ENCODE peak calls at places on chromosomes 5 and 9, in four cellular contexts. E, L, K and S are unnamed samples.

GRCh38 chr5:35963381-35963843 is 25.0 kb upstream of the CAPSL start:
- DNase-seq in E (peak; percentile 58), L (no peak), K (peak; percentile 75), S (peak; percentile 11)

GRCh38 chr5:157718529-157718928 is 12.7 kb upstream of the THG1L start:
- DNase-seq in E (peak; percentile 32), L (peak; percentile 23), K (no peak), S (peak; percentile 56)

GRCh38 chr9:1366300-1366699 is 316.1 kb downstream of the DMRT2 start:
- DNase-seq in E (no peak), L (no peak), K (no peak), S (no peak)

GRCh38 chr5:139725073-139725830 is 70.4 kb upstream of the PSD2 start:
- DNase-seq in E (peak; percentile 41), L (peak; percentile 77), K (no peak), S (peak; percentile 73)

GRCh38 chr5:128436825-128437224 is 101.2 kb downstream of the FBN2 start:
- DNase-seq in E (no peak), L (peak; percentile 9), K (no peak), S (peak; percentile 26)

GRCh38 chr5:83509535-83509934 is 38.0 kb downstream of the VCAN start:
- DNase-seq in E (no peak), L (no peak), K (no peak), S (peak; percentile 6)

GRCh38 chr9:111926421-111926875 is 29.8 kb downstream of the UGCG start:
- DNase-seq in E (no peak), L (no peak), K (no peak), S (no peak)

GRCh38 chr9:85258823-85259370 is 482.9 kb downstream of the AGTPBP1 start:
- DNase-seq in E (peak; percentile 7), L (peak; percentile 39), K (peak; percentile 67), S (peak; percentile 60)

GRCh38 chr5:174571662-174572397 is 152.6 kb upstream of the MSX2 start:
- DNase-seq in E (no peak), L (peak; percentile 28), K (no peak), S (peak; percentile 87)

GRCh38 chr5:92641031-92641962 is 939.7 kb downstream of the NR2F1-AS1 start:
- DNase-seq in E (no peak), L (peak; percentile 79), K (no peak), S (peak; percentile 84)

GRCh38 chr9:103991698-103992097 is 102.4 kb upstream of the SMC2 start:
- DNase-seq in E (no peak), L (no peak), K (no peak), S (no peak)
- H3K4me1 ChIP-seq in E (no peaks in the 10 kb centered on the region), L (no peaks in the 10 kb centered on the region), K (peaks cover 6% of the 10 kb centered on the region), S (no peaks in the 10 kb centered on the region)

GRCh38 chr5:150000990-150001659 is 586 bp downstream of the HMGXB3 start:
- DNase-seq in E (peak; percentile 67), L (no peak), K (no peak), S (peak; percentile 29)

GRCh38 chr5:149999359-149999758 is 1.1 kb downstream of the TIGD6 start:
- DNase-seq in E (peak; percentile 19), L (no peak), K (no peak), S (no peak)

GRCh38 chr5:150001660-150002493 is 1.3 kb downstream of the HMGXB3 start:
- DNase-seq in E (peak; percentile 39), L (peak; percentile 77), K (no peak), S (peak; percentile 76)

GRCh38 chr5:149999866-150000260 is 591 bp downstream of the TIGD6 start:
- DNase-seq in E (no peak), L (no peak), K (no peak), S (no peak)

DNA sequence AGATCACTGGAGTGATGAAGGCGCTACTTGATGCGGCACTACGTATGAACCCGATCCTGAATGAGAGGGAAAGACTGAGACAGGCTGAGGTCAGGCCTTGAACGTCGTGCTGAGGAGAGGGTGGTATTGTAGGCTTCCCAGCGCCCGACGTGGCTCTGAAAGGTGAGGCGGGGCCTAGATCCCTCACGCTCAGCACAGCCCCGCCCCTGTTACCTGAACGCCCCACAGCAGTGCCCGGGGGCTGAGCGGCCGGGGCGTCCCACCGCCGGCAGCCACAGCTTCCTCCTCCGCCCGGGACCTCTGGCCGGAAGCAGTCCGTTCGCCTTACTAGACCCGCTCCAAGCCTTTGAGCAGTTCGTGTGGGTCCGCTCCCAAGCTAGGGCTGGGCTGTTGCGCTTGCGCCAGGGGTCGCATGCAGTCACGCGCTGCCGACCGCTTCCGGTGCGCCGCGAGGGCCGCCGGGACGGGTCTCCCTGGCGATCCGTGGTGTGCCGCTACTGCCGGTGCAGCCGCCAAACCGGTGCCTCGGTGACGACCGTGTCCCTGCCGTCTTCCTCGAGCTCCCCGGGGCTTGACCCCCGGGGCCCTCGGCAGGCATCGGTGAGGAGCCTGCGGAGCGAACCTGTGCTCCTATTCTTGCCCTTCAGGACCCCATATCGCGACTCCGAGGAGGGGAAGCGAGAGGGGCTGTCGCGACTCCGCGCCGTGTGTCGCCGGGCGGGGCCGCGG is at the start of the genes HMGXB3 and TIGD6:
- DNase-seq in E (peak; percentile 94), L (peak; percentile 94), K (peak; percentile 93), S (peak; percentile 95)
- TF ChIP-seq EP300 in E (peak; percentile 41), L (no peak), K (no peak), S (no peak)

DNA sequence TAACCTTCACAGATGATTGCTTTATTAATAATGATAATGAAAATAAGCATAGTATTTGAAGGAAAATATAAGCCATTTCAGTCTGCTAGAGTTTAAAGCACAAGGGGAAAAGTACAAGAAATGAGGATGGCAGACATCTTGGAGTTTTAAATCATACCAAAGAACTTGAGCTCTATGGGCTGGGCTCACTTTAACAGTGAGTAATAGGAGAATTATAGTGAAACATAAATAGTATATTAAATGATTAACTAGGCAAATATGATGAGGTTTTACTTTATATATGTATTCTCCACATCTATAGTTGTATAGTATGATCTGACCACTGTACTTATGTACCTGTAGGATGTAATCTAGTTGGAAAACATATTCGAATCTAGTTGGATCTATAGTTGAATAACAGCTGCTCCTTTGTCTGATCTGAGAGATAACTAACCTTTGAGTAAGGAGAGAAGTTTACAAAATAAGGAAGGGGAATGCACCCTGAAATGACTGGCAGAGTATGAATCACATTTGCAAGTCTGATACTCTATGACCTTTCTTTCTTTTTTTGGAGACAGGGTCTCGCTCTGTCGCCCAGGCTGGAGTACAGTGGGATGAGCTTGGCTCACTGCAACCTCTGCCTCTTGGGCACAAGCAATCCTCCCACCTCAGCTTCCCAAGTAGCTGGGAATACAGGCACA is 17.6 kb downstream of the MEGF9 start:
- DNase-seq in E (no peak), L (no peak), K (no peak), S (no peak)
- TF ChIP-seq CEBPB in E (no peak), L (no peak), K (no peak), S (no peak)

GRCh38 chr9:127825319-127826051 is 22.8 kb downstream of the FPGS start:
- DNase-seq in E (peak; percentile 89), L (peak; percentile 56), K (peak; percentile 97), S (peak; percentile 50)
- H3K4me1 ChIP-seq in E (peaks cover 40% of the 10 kb centered on the region), L (peaks cover 37% of the 10 kb centered on the region), K (peaks cover 10% of the 10 kb centered on the region), S (peaks cover 9% of the 10 kb centered on the region)

DNA sequence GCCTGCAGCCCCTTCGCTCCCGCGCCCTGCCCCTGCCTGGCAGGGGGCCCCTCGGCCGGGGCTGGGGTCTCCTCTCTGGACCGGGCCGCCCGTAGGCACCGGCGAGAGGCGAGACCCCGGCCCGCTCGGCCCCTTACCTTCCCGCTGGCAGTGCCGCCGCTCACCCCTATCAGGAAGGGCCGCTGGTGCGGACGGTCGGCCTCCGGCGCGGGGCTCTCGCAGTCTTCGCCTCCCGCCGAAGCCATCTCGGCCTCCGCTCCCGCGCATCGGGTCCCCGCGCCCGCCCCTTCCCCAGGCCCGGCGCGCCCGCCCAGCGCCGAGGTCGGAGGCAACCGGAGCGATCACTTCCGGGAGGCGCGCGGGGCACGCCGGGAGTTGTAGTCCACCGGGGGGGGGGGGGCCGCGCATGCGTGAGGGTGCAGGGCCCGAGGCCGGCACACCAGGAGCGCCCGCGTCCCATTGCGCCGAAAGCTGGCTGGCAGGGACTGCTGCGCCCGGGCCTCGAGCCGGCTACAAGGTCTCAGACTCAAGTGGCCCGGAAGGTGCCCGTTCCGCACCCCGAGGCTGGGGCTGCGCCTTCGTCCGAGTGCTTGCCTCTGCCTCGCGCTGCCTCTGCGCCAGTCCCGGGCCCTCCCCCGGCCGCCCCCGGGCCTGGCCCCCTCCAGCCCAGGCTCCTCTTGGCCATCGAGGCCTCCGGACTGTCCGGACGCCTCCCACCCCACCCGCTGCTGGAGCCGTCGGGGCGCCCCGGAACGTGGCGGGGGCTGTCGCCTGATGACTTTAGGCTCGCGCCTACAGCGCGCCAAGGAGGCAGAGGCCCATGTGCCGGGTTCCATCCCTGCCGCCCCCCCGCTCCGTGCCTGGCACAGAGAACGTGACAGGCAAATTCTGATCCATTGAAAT is at the start of gene UCK1:
- DNase-seq in E (peak; percentile 99), L (peak; percentile 42), K (peak; percentile 86), S (peak; percentile 83)
- TF ChIP-seq EP300 in E (no peak), L (no peak), K (no peak), S (no peak)

GRCh38 chr9:14331120-14331519 is 17.2 kb upstream of the NFIB start:
- DNase-seq in E (no peak), L (no peak), K (no peak), S (no peak)
- TF ChIP-seq CEBPB in E (no peak), L (no peak), K (no peak), S (no peak)

GRCh38 chr9:38038307-38039089 is 30.5 kb downstream of the SHB start:
- DNase-seq in E (peak; percentile 76), L (no peak), K (no peak), S (no peak)

GRCh38 chr9:38039090-38039906 is 29.7 kb downstream of the SHB start:
- DNase-seq in E (peak; percentile 53), L (no peak), K (no peak), S (no peak)

GRCh38 chr9:38037981-38038306 is 31.1 kb downstream of the SHB start:
- DNase-seq in E (no peak), L (no peak), K (no peak), S (no peak)

GRCh38 chr9:38041564-38042267 is 27.3 kb downstream of the SHB start:
- DNase-seq in E (no peak), L (no peak), K (no peak), S (no peak)

GRCh38 chr9:38039907-38040682 is 28.9 kb downstream of the SHB start:
- DNase-seq in E (peak; percentile 72), L (no peak), K (no peak), S (no peak)
- H3K4me1 ChIP-seq in E (peaks cover 55% of the 10 kb centered on the region), L (peaks cover 94% of the 10 kb centered on the region), K (peaks cover 9% of the 10 kb centered on the region), S (peaks cover 91% of the 10 kb centered on the region)

GRCh38 chr5:134758504-134759341 is at the start of gene DDX46:
- DNase-seq in E (peak; percentile 93), L (peak; percentile 85), K (peak; percentile 97), S (peak; percentile 94)
- TF ChIP-seq EP300 in E (peak; percentile 26), L (no peak), K (no peak), S (no peak)

GRCh38 chr9:87464992-87465378 is 32.7 kb upstream of the DAPK1 start:
- DNase-seq in E (no peak), L (no peak), K (no peak), S (no peak)

GRCh38 chr9:87465791-87466190 is 31.9 kb upstream of the DAPK1 start:
- DNase-seq in E (no peak), L (no peak), K (no peak), S (no peak)

GRCh38 chr9:87467187-87467586 is 30.5 kb upstream of the DAPK1 start:
- DNase-seq in E (no peak), L (no peak), K (no peak), S (no peak)

GRCh38 chr9:87469833-87470465 is 27.7 kb upstream of the DAPK1 start:
- DNase-seq in E (no peak), L (no peak), K (no peak), S (no peak)

GRCh38 chr9:87464110-87464991 is 33.3 kb upstream of the DAPK1 start:
- DNase-seq in E (no peak), L (no peak), K (no peak), S (no peak)
- TF ChIP-seq CEBPB in E (no peak), L (no peak), K (no peak), S (no peak)